ENCODE peak calls at places on chromosomes 7 and 10, in seven cellular contexts. One of them, this sample, is unnamed.

GRCh38 chr7:22477876-22478450 is 22.0 kb downstream of the STEAP1B start:
- DNase-seq in lower leg skin: no peak
- DNase-seq in small intestine: no peak
- DNase-seq in NCI-H1930: no peak
- DNase-seq in posterior cingulate gyrus: no peak
- DNase-seq in stimulated activated CD8-positive, alpha-beta memory T cell treated with anti-CD3 and anti-CD28 coated beads, Interleukin-15, amount 100 ng/mL, for 1 hour: no peak
- DNase-seq in AG04449: no peak
- DNase-seq in this sample: no peak

GRCh38 chr7:36639826-36640225 is 84.5 kb downstream of the AOAH start:
- DNase-seq in AG04449: no peak
- DNase-seq in NCI-H1930: no peak
- DNase-seq in small intestine: peak
- DNase-seq in posterior cingulate gyrus: no peak
- DNase-seq in stimulated activated CD8-positive, alpha-beta memory T cell treated with anti-CD3 and anti-CD28 coated beads, Interleukin-15, amount 100 ng/mL, for 1 hour: no peak
- DNase-seq in lower leg skin: no peak
- DNase-seq in this sample: no peak

GRCh38 chr7:82810558-82811259 is 352.0 kb downstream of the PCLO start:
- DNase-seq in posterior cingulate gyrus: no peak
- DNase-seq in AG04449: peak
- DNase-seq in stimulated activated CD8-positive, alpha-beta memory T cell treated with anti-CD3 and anti-CD28 coated beads, Interleukin-15, amount 100 ng/mL, for 1 hour: no peak
- DNase-seq in NCI-H1930: peak
- DNase-seq in small intestine: peak
- DNase-seq in lower leg skin: peak
- DNase-seq in this sample: no peak

GRCh38 chr7:1150400-1151002 is 9.5 kb downstream of the ZFAND2A start:
- DNase-seq in posterior cingulate gyrus: no peak
- DNase-seq in NCI-H1930: no peak
- DNase-seq in lower leg skin: no peak
- DNase-seq in small intestine: no peak
- DNase-seq in AG04449: no peak
- DNase-seq in stimulated activated CD8-positive, alpha-beta memory T cell treated with anti-CD3 and anti-CD28 coated beads, Interleukin-15, amount 100 ng/mL, for 1 hour: no peak
- DNase-seq in this sample: no peak

GRCh38 chr7:149882264-149883048 is 8.7 kb downstream of the ATP6V0E2 start:
- DNase-seq in posterior cingulate gyrus: peak
- DNase-seq in lower leg skin: no peak
- DNase-seq in NCI-H1930: no peak
- DNase-seq in small intestine: no peak
- DNase-seq in stimulated activated CD8-positive, alpha-beta memory T cell treated with anti-CD3 and anti-CD28 coated beads, Interleukin-15, amount 100 ng/mL, for 1 hour: no peak
- DNase-seq in AG04449: no peak
- DNase-seq in this sample: no peak

GRCh38 chr10:46558411-46559185 is 2.1 kb upstream of the GPRIN2 start:
- DNase-seq in posterior cingulate gyrus: peak
- DNase-seq in stimulated activated CD8-positive, alpha-beta memory T cell treated with anti-CD3 and anti-CD28 coated beads, Interleukin-15, amount 100 ng/mL, for 1 hour: no peak
- DNase-seq in NCI-H1930: no peak
- DNase-seq in lower leg skin: peak
- DNase-seq in small intestine: peak
- DNase-seq in AG04449: no peak
- DNase-seq in this sample: peak

GRCh38 chr7:128037880-128038619 is 6.8 kb upstream of the LRRC4 start:
- DNase-seq in NCI-H1930: no peak
- DNase-seq in posterior cingulate gyrus: no peak
- DNase-seq in small intestine: no peak
- DNase-seq in lower leg skin: no peak
- DNase-seq in AG04449: no peak
- DNase-seq in stimulated activated CD8-positive, alpha-beta memory T cell treated with anti-CD3 and anti-CD28 coated beads, Interleukin-15, amount 100 ng/mL, for 1 hour: no peak
- DNase-seq in this sample: no peak

GRCh38 chr10:72597897-72598296 is 28.0 kb downstream of the MICU1 start:
- DNase-seq in NCI-H1930: no peak
- DNase-seq in small intestine: no peak
- DNase-seq in lower leg skin: no peak
- DNase-seq in AG04449: peak
- DNase-seq in stimulated activated CD8-positive, alpha-beta memory T cell treated with anti-CD3 and anti-CD28 coated beads, Interleukin-15, amount 100 ng/mL, for 1 hour: no peak
- DNase-seq in posterior cingulate gyrus: no peak
- DNase-seq in this sample: no peak

GRCh38 chr10:120746016-120746755 is 105.0 kb upstream of the WDR11 start:
- DNase-seq in AG04449: no peak
- DNase-seq in NCI-H1930: no peak
- DNase-seq in posterior cingulate gyrus: no peak
- DNase-seq in small intestine: no peak
- DNase-seq in stimulated activated CD8-positive, alpha-beta memory T cell treated with anti-CD3 and anti-CD28 coated beads, Interleukin-15, amount 100 ng/mL, for 1 hour: no peak
- DNase-seq in lower leg skin: no peak
- DNase-seq in this sample: no peak

GRCh38 chr7:81887098-81887497 is 117.3 kb upstream of the HGF start:
- DNase-seq in AG04449: no peak
- DNase-seq in small intestine: no peak
- DNase-seq in posterior cingulate gyrus: no peak
- DNase-seq in NCI-H1930: no peak
- DNase-seq in lower leg skin: no peak
- DNase-seq in stimulated activated CD8-positive, alpha-beta memory T cell treated with anti-CD3 and anti-CD28 coated beads, Interleukin-15, amount 100 ng/mL, for 1 hour: no peak
- DNase-seq in this sample: no peak

GRCh38 chr7:134458341-134458805 is 527 bp downstream of the AKR1B1 start:
- DNase-seq in lower leg skin: no peak
- DNase-seq in small intestine: peak
- DNase-seq in stimulated activated CD8-positive, alpha-beta memory T cell treated with anti-CD3 and anti-CD28 coated beads, Interleukin-15, amount 100 ng/mL, for 1 hour: peak
- DNase-seq in posterior cingulate gyrus: peak
- DNase-seq in AG04449: no peak
- DNase-seq in NCI-H1930: peak
- DNase-seq in this sample: no peak

GRCh38 chr7:147885906-147886305 is 704.7 kb upstream of the C7orf33 start:
- DNase-seq in stimulated activated CD8-positive, alpha-beta memory T cell treated with anti-CD3 and anti-CD28 coated beads, Interleukin-15, amount 100 ng/mL, for 1 hour: no peak
- DNase-seq in posterior cingulate gyrus: no peak
- DNase-seq in AG04449: no peak
- DNase-seq in NCI-H1930: no peak
- DNase-seq in small intestine: no peak
- DNase-seq in lower leg skin: no peak
- DNase-seq in this sample: no peak

GRCh38 chr10:124735491-124736286 is 8.5 kb downstream of the FAM53B start:
- DNase-seq in AG04449: no peak
- DNase-seq in posterior cingulate gyrus: no peak
- DNase-seq in NCI-H1930: no peak
- DNase-seq in stimulated activated CD8-positive, alpha-beta memory T cell treated with anti-CD3 and anti-CD28 coated beads, Interleukin-15, amount 100 ng/mL, for 1 hour: no peak
- DNase-seq in lower leg skin: no peak
- DNase-seq in small intestine: no peak
- DNase-seq in this sample: no peak

GRCh38 chr7:83925860-83926259 is 268.7 kb downstream of the SEMA3A start:
- DNase-seq in posterior cingulate gyrus: no peak
- DNase-seq in AG04449: no peak
- DNase-seq in NCI-H1930: no peak
- DNase-seq in stimulated activated CD8-positive, alpha-beta memory T cell treated with anti-CD3 and anti-CD28 coated beads, Interleukin-15, amount 100 ng/mL, for 1 hour: no peak
- DNase-seq in lower leg skin: no peak
- DNase-seq in small intestine: no peak
- DNase-seq in this sample: no peak

GRCh38 chr7:34041716-34042115 is 136.4 kb downstream of the BMPER start:
- DNase-seq in AG04449: no peak
- DNase-seq in stimulated activated CD8-positive, alpha-beta memory T cell treated with anti-CD3 and anti-CD28 coated beads, Interleukin-15, amount 100 ng/mL, for 1 hour: no peak
- DNase-seq in posterior cingulate gyrus: no peak
- DNase-seq in small intestine: no peak
- DNase-seq in lower leg skin: no peak
- DNase-seq in NCI-H1930: no peak
- DNase-seq in this sample: no peak

GRCh38 chr7:39702133-39702532 is 78.8 kb downstream of the RALA start:
- DNase-seq in stimulated activated CD8-positive, alpha-beta memory T cell treated with anti-CD3 and anti-CD28 coated beads, Interleukin-15, amount 100 ng/mL, for 1 hour: no peak
- DNase-seq in small intestine: no peak
- DNase-seq in AG04449: no peak
- DNase-seq in lower leg skin: no peak
- DNase-seq in posterior cingulate gyrus: no peak
- DNase-seq in NCI-H1930: no peak
- DNase-seq in this sample: no peak

GRCh38 chr7:99422091-99422624 is 13.4 kb downstream of the BUD31 start:
- DNase-seq in small intestine: no peak
- DNase-seq in stimulated activated CD8-positive, alpha-beta memory T cell treated with anti-CD3 and anti-CD28 coated beads, Interleukin-15, amount 100 ng/mL, for 1 hour: no peak
- DNase-seq in NCI-H1930: no peak
- DNase-seq in AG04449: no peak
- DNase-seq in lower leg skin: no peak
- DNase-seq in posterior cingulate gyrus: no peak
- DNase-seq in this sample: no peak

GRCh38 chr7:156954941-156955340 is 5.4 kb downstream of the NOM1 start:
- DNase-seq in lower leg skin: no peak
- DNase-seq in posterior cingulate gyrus: no peak
- DNase-seq in small intestine: no peak
- DNase-seq in AG04449: no peak
- DNase-seq in NCI-H1930: no peak
- DNase-seq in stimulated activated CD8-positive, alpha-beta memory T cell treated with anti-CD3 and anti-CD28 coated beads, Interleukin-15, amount 100 ng/mL, for 1 hour: no peak
- DNase-seq in this sample: no peak

This sample was measured in dorsolateral prefrontal cortex.